ENCODE peak calls at places on chromosomes 13 and 19, in six cellular contexts. W is H9, R is OCI-LY7, M is DMS53, X is lung, L is HT1080. P is an unnamed sample.

GRCh38 chr13:48505597-48506091 is 27.2 kb downstream of the RCBTB2 start:
- DNase-seq in X (no peak), M (no peak), L (no peak), R (peak; percentile 88), W (no peak), P (no peak)

GRCh38 chr13:45623516-45624090 is 8.1 kb upstream of the ERICH6B start:
- DNase-seq in X (no peak), W (no peak), L (peak; percentile 13), M (peak; percentile 56), R (peak; percentile 14), P (no peak)

GRCh38 chr19:10074153-10074552 is 12.0 kb upstream of the SHFL start:
- DNase-seq in W (no peak), R (peak; percentile 58), X (no peak), M (peak; percentile 59), L (peak; percentile 27), P (no peak)

GRCh38 chr19:41175825-41176734 is 16.9 kb upstream of the CYP2S1 start:
- DNase-seq in W (peak; percentile 96), L (peak; percentile 77), M (peak; percentile 42), X (peak; percentile 83), R (peak; percentile 24), P (peak; percentile 76)

GRCh38 chr13:31543190-31543589 is 196.1 kb upstream of the RXFP2 start:
- DNase-seq in L (no peak), M (no peak), W (no peak), R (no peak), X (no peak), P (no peak)

GRCh38 chr13:27171244-27171829 is at the start of gene USP12:
- DNase-seq in X (no peak), M (no peak), W (peak; percentile 63), L (no peak), R (peak; percentile 63), P (peak; percentile 83)

GRCh38 chr19:48596679-48597465 is 9.7 kb upstream of the SPACA4 start:
- DNase-seq in X (no peak), M (peak; percentile 46), R (no peak), W (no peak), L (no peak), P (no peak)

GRCh38 chr19:21128901-21129698 is 12.7 kb upstream of the ZNF431 start:
- DNase-seq in W (no peak), M (no peak), X (no peak), L (no peak), R (no peak), P (no peak)

GRCh38 chr19:41615207-41615606 is 11.7 kb downstream of the CEACAM4 start:
- DNase-seq in X (peak; percentile 17), L (no peak), R (no peak), W (no peak), M (no peak), P (no peak)

GRCh38 chr13:77516342-77516789 is 19.1 kb upstream of the SCEL start:
- DNase-seq in W (no peak), X (no peak), M (peak; percentile 28), L (peak; percentile 95), R (no peak), P (no peak)

GRCh38 chr13:29428310-29428991 is 167.0 kb downstream of the SLC7A1 start:
- DNase-seq in R (no peak), W (peak; percentile 73), L (no peak), M (peak; percentile 65), X (no peak), P (peak; percentile 74)

GRCh38 chr13:94784066-94784465 is 71.7 kb upstream of the SOX21 start:
- DNase-seq in W (no peak), M (no peak), X (no peak), L (peak; percentile 37), R (no peak), P (no peak)

GRCh38 chr19:52297601-52298358 is 811 bp downstream of the ZNF480 start:
- DNase-seq in L (no peak), R (no peak), M (no peak), X (no peak), W (no peak), P (no peak)

GRCh38 chr13:108342369-108343289 is 73.1 kb downstream of the TNFSF13B start:
- DNase-seq in W (no peak), L (peak; percentile 22), R (no peak), M (peak; percentile 32), X (no peak), P (no peak)

P was measured in ecto neural progenitor cell.